ENCODE peak calls at places on chromosome 7, in six cellular contexts. C, R, G, S, W and H are unnamed samples.

GRCh38 chr7:23909426-23909825 is 199.4 kb downstream of the STK31 start:
- ATAC-seq in S (no peak), R (no peak), G (no peak), C (no peak), W (no peak), H (no peak)

GRCh38 chr7:92806496-92806895 is 29.9 kb downstream of the CDK6 start:
- ATAC-seq in C (no peak), S (no peak), W (no peak), R (no peak), G (no peak), H (no peak)

GRCh38 chr7:1710936-1711335 is 40.9 kb downstream of the ELFN1 start:
- ATAC-seq in R (no peak), G (no peak), W (no peak), S (no peak), C (no peak), H (no peak)

GRCh38 chr7:31767686-31768358 is 80.8 kb downstream of the PPP1R17 start:
- ATAC-seq in W (no peak), S (no peak), G (no peak), C (no peak), R (no peak), H (no peak)

GRCh38 chr7:17545348-17545747 is 246.9 kb downstream of the AHR start:
- ATAC-seq in R (no peak), G (no peak), W (peak), S (peak), C (no peak), H (no peak)

GRCh38 chr7:69411018-69411417 is 187.3 kb upstream of the AUTS2 start:
- ATAC-seq in S (no peak), W (no peak), G (no peak), C (no peak), R (no peak), H (no peak)

GRCh38 chr7:55478700-55479099 is 93.6 kb downstream of the VOPP1 start:
- ATAC-seq in G (no peak), S (no peak), W (no peak), R (no peak), C (no peak), H (no peak)

GRCh38 chr7:55536619-55537457 is 35.5 kb downstream of the VOPP1 start:
- ATAC-seq in S (no peak), G (no peak), W (no peak), R (no peak), C (no peak), H (no peak)

GRCh38 chr7:23628370-23628769 is 31.2 kb downstream of the CCDC126 start:
- ATAC-seq in C (no peak), W (no peak), S (no peak), R (no peak), G (no peak), H (no peak)

GRCh38 chr7:139330333-139331030 is 10.7 kb upstream of the FMC1 start:
- ATAC-seq in S (no peak), W (no peak), R (no peak), G (no peak), C (no peak), H (no peak)

GRCh38 chr7:98200364-98200763 is 10.9 kb upstream of the BHLHA15 start:
- ATAC-seq in G (no peak), C (no peak), W (no peak), S (no peak), R (no peak), H (no peak)

GRCh38 chr7:119959811-119960210 is 313.2 kb upstream of the KCND2 start:
- ATAC-seq in W (no peak), G (no peak), S (no peak), R (no peak), C (peak), H (no peak)

GRCh38 chr7:92997719-92998118 is 120.1 kb downstream of the SAMD9 start:
- ATAC-seq in W (no peak), G (no peak), C (no peak), R (no peak), S (no peak), H (no peak)

GRCh38 chr7:151867912-151868804 is 8.8 kb downstream of the PRKAG2 start:
- ATAC-seq in R (no peak), S (peak), G (no peak), W (peak), C (peak), H (peak)

GRCh38 chr7:151869457-151869856 is 7.5 kb downstream of the PRKAG2 start:
- ATAC-seq in G (no peak), R (no peak), C (no peak), S (no peak), W (peak), H (no peak)

GRCh38 chr7:151869968-151870918 is 6.7 kb downstream of the PRKAG2 start:
- ATAC-seq in W (no peak), G (no peak), C (peak), R (peak), S (no peak), H (no peak)

GRCh38 chr7:151866761-151867650 is 9.9 kb downstream of the PRKAG2 start:
- ATAC-seq in G (no peak), R (no peak), S (no peak), W (no peak), C (no peak), H (no peak)

GRCh38 chr7:151868805-151869188 is 8.1 kb downstream of the PRKAG2 start:
- ATAC-seq in W (no peak), R (no peak), C (no peak), S (no peak), G (no peak), H (peak)
- TF ChIP-seq CTCF in W (no peak), R (no peak), C (no peak), S (no peak), G (no peak), H (no peak)

GRCh38 chr7:48295572-48295971 is 124.3 kb downstream of the ABCA13 start:
- ATAC-seq in G (no peak), C (peak), W (no peak), R (no peak), S (no peak), H (no peak)
- H3K4me3 ChIP-seq in G (no peak), C (no peak), W (no peak), R (no peak), S (no peak), H (no peak)

DNA sequence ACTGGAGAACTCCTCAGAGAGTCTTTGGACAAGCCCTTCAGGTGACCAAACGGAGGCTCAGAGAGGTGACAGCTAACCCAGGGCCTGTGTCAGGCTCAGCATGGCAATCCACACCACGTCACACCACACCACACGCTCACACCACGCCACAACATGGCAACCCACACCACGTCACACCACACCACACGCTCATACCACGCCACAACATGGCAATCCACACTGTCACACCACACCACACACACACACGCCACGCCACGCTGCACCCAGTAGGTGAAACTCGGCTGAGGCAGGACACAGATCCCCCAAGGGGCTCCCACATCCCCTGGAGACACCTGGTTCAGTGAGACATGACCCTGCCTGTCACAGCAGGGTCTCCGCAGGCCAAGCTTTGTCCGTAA is 107.3 kb downstream of the PDGFA start:
- ATAC-seq in R (no peak), S (no peak), C (no peak), W (no peak), G (no peak), H (no peak)
- TF ChIP-seq POLR2A in R (no peak), S (no peak), C (no peak), W (no peak), G (no peak), H (no peak)

GRCh38 chr7:128266891-128267839 is 26.1 kb downstream of the LEP start:
- ATAC-seq in C (peak), S (peak), G (peak), R (no peak), W (peak), H (peak)
- TF ChIP-seq CTCF in C (no peak), S (no peak), G (no peak), R (no peak), W (no peak), H (no peak)

GRCh38 chr7:7686806-7687205 is 31.6 kb downstream of the RPA3 start:
- ATAC-seq in C (no peak), W (no peak), S (no peak), G (no peak), R (no peak), H (no peak)

GRCh38 chr7:7681936-7682329 is 36.5 kb downstream of the RPA3 start:
- ATAC-seq in G (no peak), S (no peak), W (no peak), R (no peak), C (no peak), H (no peak)

GRCh38 chr7:7675686-7676085 is 35.1 kb downstream of the UMAD1 start:
- ATAC-seq in G (no peak), R (no peak), C (no peak), W (no peak), S (no peak), H (no peak)

GRCh38 chr7:7682856-7683255 is 35.6 kb downstream of the RPA3 start:
- ATAC-seq in S (no peak), G (no peak), C (no peak), R (no peak), W (no peak), H (no peak)

GRCh38 chr7:7681191-7681935 is 37.0 kb downstream of the RPA3 start:
- ATAC-seq in W (peak), G (peak), C (peak), S (peak), R (peak), H (peak)
- H3K4me3 ChIP-seq in W (peak), G (no peak), C (no peak), S (no peak), R (no peak), H (no peak)

DNA sequence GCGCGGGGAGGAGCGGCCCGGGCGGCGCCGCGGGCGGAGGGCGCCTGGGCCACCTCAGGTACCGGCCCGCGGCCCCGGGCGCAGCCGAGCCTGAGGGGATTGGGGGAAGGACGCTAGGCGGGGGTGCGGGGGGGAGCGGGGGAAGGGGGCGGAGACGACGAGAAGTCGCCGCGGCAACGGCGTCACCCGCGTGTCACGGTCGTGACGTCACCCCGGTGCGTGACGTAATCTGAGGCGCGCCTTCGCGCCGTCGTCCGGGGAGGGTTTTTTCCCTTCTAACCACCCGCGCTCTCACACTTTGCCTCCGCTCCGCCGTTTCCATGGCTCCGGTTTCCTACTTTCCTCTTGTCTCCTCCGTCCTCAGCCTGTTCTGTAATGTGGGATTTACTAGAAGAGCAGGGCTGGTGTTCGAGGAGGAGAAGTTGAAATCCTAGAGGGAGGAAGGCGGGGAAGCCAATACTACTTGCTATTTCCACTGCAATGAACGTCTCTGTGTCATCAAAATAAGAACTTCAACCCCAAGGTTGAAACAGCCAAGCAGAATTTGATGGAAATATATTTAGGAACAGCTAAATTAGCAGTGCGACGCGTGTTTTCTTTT is at the start of gene BRAF:
- ATAC-seq in R (peak), W (peak), C (peak), G (peak), S (peak), H (peak)
- TF ChIP-seq POLR2A in R (peak), W (peak), C (no peak), G (peak), S (peak), H (no peak)